ENCODE peak calls at places on chromosomes 7 and 10, in ten cellular contexts. One of them, this sample, is unnamed.

GRCh38 chr7:17528636-17529035 is 230.2 kb downstream of the AHR start:
- DNase-seq in HCT116: no peak
- DNase-seq in nephron progenitor cell: no peak
- DNase-seq in transverse colon: no peak
- DNase-seq in iris pigment epithelial cell: no peak
- DNase-seq in KBM-7: no peak
- DNase-seq in HEK293T: no peak
- DNase-seq in hippocampal formation: no peak
- DNase-seq in Calu3: no peak
- DNase-seq in anterior cingulate cortex: no peak
- DNase-seq in this sample: no peak

GRCh38 chr10:69057261-69057950 is 30.5 kb upstream of the SRGN start:
- DNase-seq in HCT116: no peak
- DNase-seq in nephron progenitor cell: no peak
- DNase-seq in transverse colon: peak
- DNase-seq in iris pigment epithelial cell: no peak
- DNase-seq in KBM-7: peak
- DNase-seq in HEK293T: no peak
- DNase-seq in hippocampal formation: no peak
- DNase-seq in Calu3: no peak
- DNase-seq in anterior cingulate cortex: no peak
- DNase-seq in this sample: peak

GRCh38 chr7:74452748-74453320 is 872 bp upstream of the GTF2IRD1 start:
- DNase-seq in HCT116: no peak
- DNase-seq in nephron progenitor cell: peak
- DNase-seq in transverse colon: peak
- DNase-seq in iris pigment epithelial cell: no peak
- DNase-seq in KBM-7: no peak
- DNase-seq in HEK293T: no peak
- DNase-seq in hippocampal formation: no peak
- DNase-seq in Calu3: no peak
- DNase-seq in anterior cingulate cortex: no peak
- DNase-seq in this sample: no peak

GRCh38 chr7:51139796-51140195 is 176.8 kb downstream of the COBL start:
- DNase-seq in HCT116: no peak
- DNase-seq in nephron progenitor cell: no peak
- DNase-seq in transverse colon: no peak
- DNase-seq in iris pigment epithelial cell: no peak
- DNase-seq in KBM-7: no peak
- DNase-seq in HEK293T: no peak
- DNase-seq in hippocampal formation: no peak
- DNase-seq in Calu3: peak
- DNase-seq in anterior cingulate cortex: no peak
- DNase-seq in this sample: no peak

GRCh38 chr10:97024181-97025073 is 161.3 kb downstream of the SLIT1 start:
- DNase-seq in HCT116: no peak
- DNase-seq in nephron progenitor cell: no peak
- DNase-seq in transverse colon: no peak
- DNase-seq in iris pigment epithelial cell: peak
- DNase-seq in KBM-7: no peak
- DNase-seq in HEK293T: no peak
- DNase-seq in hippocampal formation: no peak
- DNase-seq in Calu3: peak
- DNase-seq in anterior cingulate cortex: no peak
- DNase-seq in this sample: no peak

GRCh38 chr7:134302120-134302519 is 14.6 kb downstream of the SLC35B4 start:
- DNase-seq in HCT116: no peak
- DNase-seq in nephron progenitor cell: no peak
- DNase-seq in transverse colon: no peak
- DNase-seq in iris pigment epithelial cell: peak
- DNase-seq in KBM-7: no peak
- DNase-seq in HEK293T: no peak
- DNase-seq in hippocampal formation: no peak
- DNase-seq in Calu3: no peak
- DNase-seq in anterior cingulate cortex: no peak
- DNase-seq in this sample: no peak

GRCh38 chr7:50204576-50204975 is 99.9 kb upstream of the IKZF1 start:
- DNase-seq in HCT116: no peak
- DNase-seq in nephron progenitor cell: no peak
- DNase-seq in transverse colon: no peak
- DNase-seq in iris pigment epithelial cell: no peak
- DNase-seq in KBM-7: no peak
- DNase-seq in HEK293T: no peak
- DNase-seq in hippocampal formation: no peak
- DNase-seq in Calu3: no peak
- DNase-seq in anterior cingulate cortex: no peak
- DNase-seq in this sample: no peak

GRCh38 chr7:99102809-99103690 is 40.9 kb downstream of the SMURF1 start:
- DNase-seq in HCT116: no peak
- DNase-seq in nephron progenitor cell: no peak
- DNase-seq in transverse colon: no peak
- DNase-seq in iris pigment epithelial cell: peak
- DNase-seq in KBM-7: no peak
- DNase-seq in HEK293T: no peak
- DNase-seq in hippocampal formation: no peak
- DNase-seq in Calu3: no peak
- DNase-seq in anterior cingulate cortex: no peak
- DNase-seq in this sample: no peak

GRCh38 chr10:132946806-132947530 is 4.6 kb upstream of the CFAP46 start:
- DNase-seq in HCT116: no peak
- DNase-seq in nephron progenitor cell: no peak
- DNase-seq in transverse colon: no peak
- DNase-seq in iris pigment epithelial cell: no peak
- DNase-seq in KBM-7: no peak
- DNase-seq in HEK293T: no peak
- DNase-seq in hippocampal formation: no peak
- DNase-seq in Calu3: no peak
- DNase-seq in anterior cingulate cortex: no peak
- DNase-seq in this sample: no peak

GRCh38 chr7:1432411-1433082 is 26.7 kb downstream of the MICALL2 start:
- DNase-seq in HCT116: peak
- DNase-seq in nephron progenitor cell: peak
- DNase-seq in transverse colon: peak
- DNase-seq in iris pigment epithelial cell: peak
- DNase-seq in KBM-7: peak
- DNase-seq in HEK293T: peak
- DNase-seq in hippocampal formation: no peak
- DNase-seq in Calu3: peak
- DNase-seq in anterior cingulate cortex: no peak
- DNase-seq in this sample: peak